ENCODE peak calls at places on chromosomes 2 and 18, in six cellular contexts. K is neuronal stem cell, H is H1, A is H9, F is IMR-90, U is mesenchymal stem cell. R is an unnamed sample. For H3K4me1, the result is how much of the 10 kb centered on the place peaks cover.

GRCh38 chr2:172328103-172328835 is 99.1 kb upstream of the ITGA6 start:
- DNase-seq in H (no peak), F (peak), K (no peak), A (no peak), U (no peak), R (no peak)

GRCh38 chr2:124874676-124875075 is 849.6 kb downstream of the CNTNAP5 start:
- DNase-seq in A (no peak), U (no peak), H (no peak), F (no peak), K (no peak), R (no peak)

GRCh38 chr2:75284345-75284744 is 85.0 kb upstream of the TACR1 start:
- DNase-seq in K (no peak), F (no peak), H (no peak), A (no peak), U (no peak), R (no peak)

GRCh38 chr2:219638948-219639341 is 11.5 kb downstream of the SLC4A3 start:
- DNase-seq in A (no peak), F (no peak), H (no peak), U (no peak), K (no peak), R (no peak)

GRCh38 chr2:24076849-24077534 is 866 bp upstream of the SF3B6 start:
- DNase-seq in U (no peak), H (no peak), A (no peak), K (no peak), F (no peak), R (peak)

GRCh38 chr2:33589444-33589843 is 9.7 kb downstream of the FAM98A start:
- DNase-seq in A (no peak), F (peak), K (no peak), U (no peak), H (no peak), R (no peak)

GRCh38 chr18:69674292-69674877 is 273.3 kb downstream of the CD226 start:
- DNase-seq in U (no peak), F (peak), H (no peak), A (no peak), K (no peak), R (no peak)

GRCh38 chr2:215028231-215028630 is 110.2 kb downstream of the ABCA12 start:
- DNase-seq in F (peak), A (no peak), K (no peak), U (peak), H (no peak), R (no peak)

GRCh38 chr2:54772531-54772930 is 49.1 kb downstream of the EML6 start:
- DNase-seq in F (no peak), H (no peak), K (no peak), U (peak), A (no peak), R (no peak)

DNA sequence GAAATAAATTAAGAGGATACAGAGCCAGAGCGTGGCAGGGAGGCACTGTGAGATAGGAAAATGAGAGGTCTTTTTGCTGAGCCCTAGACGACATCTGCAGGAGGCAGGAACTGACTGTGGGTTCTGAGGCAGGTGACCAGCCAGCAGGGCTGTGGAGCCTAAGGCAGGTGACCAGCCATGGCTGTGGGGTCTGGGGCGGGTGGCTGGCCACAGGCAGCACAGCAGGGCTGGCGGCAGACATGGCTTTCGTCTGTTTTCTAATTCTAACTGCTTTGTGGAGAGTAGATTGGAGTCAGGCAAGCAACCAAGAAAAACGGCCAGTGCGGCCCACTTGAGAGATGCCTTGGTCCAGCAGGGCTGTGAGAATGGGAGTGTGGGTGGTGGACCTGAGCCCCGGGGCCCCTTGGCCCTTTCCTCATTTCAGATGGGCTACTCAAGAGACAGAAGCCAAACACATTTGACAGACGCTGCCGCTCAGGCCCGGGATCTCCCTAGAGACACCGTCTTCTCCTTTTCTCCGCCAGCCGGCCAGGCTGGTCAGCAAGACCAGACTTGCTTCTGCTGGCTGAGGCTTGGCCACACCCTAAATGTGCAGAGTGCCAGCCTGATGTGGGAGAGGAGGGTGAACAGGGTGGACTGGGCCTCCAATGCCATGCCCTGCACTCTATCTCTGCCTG is 19.7 kb upstream of the GNAL start:
- DNase-seq in K (no peak), H (no peak), A (peak), F (no peak), U (no peak), R (no peak)
- H3K4me1 ChIP-seq in K (under half), H (under half), A (under half), F (under half), U (under half), R (under half)

GRCh38 chr2:1494257-1494656 is 81.0 kb downstream of the TPO start:
- DNase-seq in H (no peak), K (no peak), U (no peak), A (no peak), F (no peak), R (no peak)
- H3K14ac ChIP-seq in H (no peak), K (no peak), U (no peak), A (no peak), F (no peak), R (no peak)

DNA sequence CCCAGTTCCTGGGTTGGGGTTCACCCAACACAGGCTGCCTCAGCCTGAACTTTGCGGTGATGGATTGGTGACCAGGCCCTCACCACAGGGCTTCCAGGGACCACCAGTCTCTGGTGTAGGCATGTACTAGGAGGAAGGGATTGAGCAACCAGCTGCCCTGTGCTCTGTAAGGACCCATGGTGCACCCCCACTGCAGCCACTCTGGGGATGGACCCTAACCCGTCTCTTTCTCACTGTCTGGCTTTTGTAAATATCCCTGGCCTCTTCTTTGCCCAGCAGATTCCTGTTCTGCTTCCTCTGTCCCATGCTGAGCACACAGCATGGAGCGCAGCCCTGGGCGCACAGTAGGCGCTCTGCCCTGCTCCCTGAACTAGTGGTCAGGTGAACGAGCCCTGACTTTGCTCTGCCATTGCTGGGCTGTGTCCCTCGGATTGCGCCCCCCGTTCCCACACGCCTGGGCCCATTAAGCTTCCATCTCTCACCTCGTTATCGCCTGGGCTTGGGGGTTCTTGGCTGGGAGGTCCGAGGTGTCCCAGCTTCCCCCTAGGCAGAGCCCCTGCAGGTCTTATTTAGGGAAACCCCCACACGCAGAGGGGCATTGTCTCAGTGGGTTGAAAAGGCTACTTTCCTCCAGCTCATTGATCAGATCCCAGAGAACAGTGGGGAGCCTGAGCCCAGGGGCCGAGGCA is 162.1 kb downstream of the MYCN start:
- DNase-seq in A (no peak), K (no peak), H (no peak), F (no peak), U (no peak), R (no peak)
- H3K18ac ChIP-seq in A (peak), K (peak), H (peak), F (no peak), U (no peak), R (no peak)

GRCh38 chr2:240730506-240731326 is 39.0 kb downstream of the AQP12A start:
- DNase-seq in H (no peak), U (peak), A (no peak), K (no peak), F (no peak), R (no peak)

GRCh38 chr2:240728827-240729226 is 37.2 kb downstream of the AQP12A start:
- DNase-seq in F (peak), U (peak), A (no peak), K (no peak), H (no peak), R (no peak)

GRCh38 chr2:240732184-240732583 is 40.5 kb downstream of the AQP12A start:
- DNase-seq in K (no peak), U (no peak), H (no peak), A (no peak), F (no peak), R (no peak)

GRCh38 chr2:240732911-240733622 is 41.4 kb downstream of the AQP12A start:
- DNase-seq in K (no peak), A (no peak), H (no peak), F (no peak), U (no peak), R (no peak)

GRCh38 chr2:240731327-240731626 is 39.6 kb downstream of the AQP12A start:
- DNase-seq in F (peak), H (no peak), K (no peak), U (no peak), A (no peak), R (no peak)
- H3K4me1 ChIP-seq in F (under half), H (under half), K (under half), U (under half), A (under half), R (under half)

GRCh38 chr2:110789706-110790105 is 57.3 kb downstream of the ACOXL start:
- DNase-seq in F (no peak), U (no peak), K (no peak), A (no peak), H (no peak), R (no peak)
- H3K14ac ChIP-seq in F (no peak), U (no peak), K (no peak), A (no peak), H (no peak), R (no peak)

R was measured in trophoblast cell.